ENCODE peak calls at places on chromosomes 3 and 15, in six cellular contexts. One of them, this sample, is unnamed.

GRCh38 chr3:114213262-114213668 is 24.1 kb downstream of the ZNF80 start:
- DNase-seq in HCT116: no peak
- DNase-seq in K562: no peak
- DNase-seq in HepG2: no peak
- DNase-seq in GM12878: no peak
- DNase-seq in H1: no peak
- DNase-seq in this sample: peak

GRCh38 chr15:69579950-69580618 is 127.5 kb downstream of the RPLP1 start:
- DNase-seq in HCT116: no peak
- DNase-seq in K562: no peak
- DNase-seq in HepG2: peak
- DNase-seq in GM12878: no peak
- DNase-seq in H1: no peak
- DNase-seq in this sample: no peak

GRCh38 chr3:100754563-100755334 is 45.5 kb downstream of the TFG start:
- DNase-seq in HCT116: no peak
- DNase-seq in K562: no peak
- DNase-seq in HepG2: no peak
- DNase-seq in GM12878: no peak
- DNase-seq in H1: no peak
- DNase-seq in this sample: peak

GRCh38 chr3:187997490-187997889 is 156.5 kb upstream of the LPP start:
- DNase-seq in HCT116: no peak
- DNase-seq in K562: no peak
- DNase-seq in HepG2: no peak
- DNase-seq in GM12878: no peak
- DNase-seq in H1: no peak
- DNase-seq in this sample: no peak

GRCh38 chr3:110821586-110821985 is 250.0 kb upstream of the NECTIN3 start:
- DNase-seq in HCT116: no peak
- DNase-seq in K562: no peak
- DNase-seq in HepG2: no peak
- DNase-seq in GM12878: no peak
- DNase-seq in H1: no peak
- DNase-seq in this sample: no peak

GRCh38 chr3:9866639-9867038 is 13.4 kb downstream of the CIDEC start:
- DNase-seq in HCT116: no peak
- DNase-seq in K562: no peak
- DNase-seq in HepG2: no peak
- DNase-seq in GM12878: no peak
- DNase-seq in H1: no peak
- DNase-seq in this sample: no peak

GRCh38 chr15:74261685-74262084 is 25.6 kb downstream of the CCDC33 start:
- DNase-seq in HCT116: no peak
- DNase-seq in K562: no peak
- DNase-seq in HepG2: no peak
- DNase-seq in GM12878: no peak
- DNase-seq in H1: no peak
- DNase-seq in this sample: no peak

GRCh38 chr15:72584006-72584405 is 70.5 kb upstream of the GOLGA6B start:
- DNase-seq in HCT116: no peak
- DNase-seq in K562: no peak
- DNase-seq in HepG2: no peak
- DNase-seq in GM12878: no peak
- DNase-seq in H1: no peak
- DNase-seq in this sample: no peak

GRCh38 chr3:48397767-48398681 is 26.0 kb downstream of the FBXW12 start:
- DNase-seq in HCT116: no peak
- DNase-seq in K562: no peak
- DNase-seq in HepG2: no peak
- DNase-seq in GM12878: no peak
- DNase-seq in H1: peak
- DNase-seq in this sample: no peak

GRCh38 chr3:168467085-168467714 is 371.5 kb upstream of the GOLIM4 start:
- DNase-seq in HCT116: no peak
- DNase-seq in K562: no peak
- DNase-seq in HepG2: no peak
- DNase-seq in GM12878: peak
- DNase-seq in H1: no peak
- DNase-seq in this sample: peak

GRCh38 chr3:98900265-98901031 is 1.0 kb downstream of the DCBLD2 start:
- DNase-seq in HCT116: no peak
- DNase-seq in K562: no peak
- DNase-seq in HepG2: no peak
- DNase-seq in GM12878: no peak
- DNase-seq in H1: no peak
- DNase-seq in this sample: peak

GRCh38 chr15:66369773-66370651 is 13.5 kb upstream of the TIPIN start:
- DNase-seq in HCT116: no peak
- DNase-seq in K562: peak
- DNase-seq in HepG2: no peak
- DNase-seq in GM12878: peak
- DNase-seq in H1: no peak
- DNase-seq in this sample: peak

GRCh38 chr15:90592144-90592887 is 62.6 kb downstream of the CRTC3 start:
- DNase-seq in HCT116: no peak
- DNase-seq in K562: peak
- DNase-seq in HepG2: peak
- DNase-seq in GM12878: no peak
- DNase-seq in H1: no peak
- DNase-seq in this sample: no peak

GRCh38 chr15:46089438-46090044 is 454.7 kb downstream of the SQOR start:
- DNase-seq in HCT116: no peak
- DNase-seq in K562: no peak
- DNase-seq in HepG2: no peak
- DNase-seq in GM12878: no peak
- DNase-seq in H1: no peak
- DNase-seq in this sample: peak

GRCh38 chr3:191260431-191261303 is 61.6 kb downstream of the OSTN start:
- DNase-seq in HCT116: no peak
- DNase-seq in K562: no peak
- DNase-seq in HepG2: no peak
- DNase-seq in GM12878: no peak
- DNase-seq in H1: no peak
- DNase-seq in this sample: no peak

GRCh38 chr3:39192490-39193092 is at the start of gene XIRP1:
- DNase-seq in HCT116: no peak
- DNase-seq in K562: no peak
- DNase-seq in HepG2: no peak
- DNase-seq in GM12878: no peak
- DNase-seq in H1: no peak
- DNase-seq in this sample: no peak

GRCh38 chr15:68614621-68615035 is 35.8 kb downstream of the CORO2B start:
- DNase-seq in HCT116: no peak
- DNase-seq in K562: no peak
- DNase-seq in HepG2: no peak
- DNase-seq in GM12878: no peak
- DNase-seq in H1: peak
- DNase-seq in this sample: no peak

GRCh38 chr15:88375234-88375926 is 91.8 kb downstream of the MRPL46 start:
- DNase-seq in HCT116: no peak
- DNase-seq in K562: peak
- DNase-seq in HepG2: no peak
- DNase-seq in GM12878: no peak
- DNase-seq in H1: peak
- DNase-seq in this sample: no peak

GRCh38 chr3:50562866-50563265 is 4.7 kb downstream of the C3orf18 start:
- DNase-seq in HCT116: no peak
- DNase-seq in K562: no peak
- DNase-seq in HepG2: no peak
- DNase-seq in GM12878: no peak
- DNase-seq in H1: no peak
- DNase-seq in this sample: no peak

GRCh38 chr3:186361246-186361611 is 805 bp downstream of the DGKG start:
- DNase-seq in HCT116: no peak
- DNase-seq in K562: no peak
- DNase-seq in HepG2: no peak
- DNase-seq in GM12878: no peak
- DNase-seq in H1: no peak
- DNase-seq in this sample: no peak

GRCh38 chr3:186361612-186362408 is at the start of gene DGKG:
- DNase-seq in HCT116: no peak
- DNase-seq in K562: no peak
- DNase-seq in HepG2: no peak
- DNase-seq in GM12878: no peak
- DNase-seq in H1: peak
- DNase-seq in this sample: no peak

GRCh38 chr3:186360779-186361178 is 1.3 kb downstream of the DGKG start:
- DNase-seq in HCT116: no peak
- DNase-seq in K562: no peak
- DNase-seq in HepG2: no peak
- DNase-seq in GM12878: no peak
- DNase-seq in H1: peak
- DNase-seq in this sample: no peak

GRCh38 chr3:186362988-186363387 is 954 bp upstream of the DGKG start:
- DNase-seq in HCT116: no peak
- DNase-seq in K562: no peak
- DNase-seq in HepG2: no peak
- DNase-seq in GM12878: no peak
- DNase-seq in H1: no peak
- DNase-seq in this sample: no peak

DNA sequence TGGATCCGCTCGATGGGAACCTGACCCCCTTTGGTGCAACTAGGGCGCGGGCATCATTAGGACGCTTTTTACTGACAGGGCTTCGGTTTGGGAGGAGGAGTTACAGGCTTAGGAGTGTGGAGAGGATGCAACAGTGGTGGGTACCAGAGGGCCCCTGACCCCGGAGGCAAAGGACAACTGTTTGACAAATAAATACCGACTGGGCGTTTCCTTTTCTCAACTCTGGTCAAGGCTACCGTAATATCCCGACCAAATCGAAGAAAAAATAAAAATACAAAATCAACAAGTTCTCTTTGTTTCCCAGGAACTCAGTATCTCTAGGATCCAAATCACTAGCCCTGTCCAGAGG is 349 bp upstream of the DGKG start:
- DNase-seq in HCT116: no peak
- DNase-seq in K562: no peak
- DNase-seq in HepG2: peak
- DNase-seq in GM12878: no peak
- DNase-seq in H1: no peak
- DNase-seq in this sample: no peak
- TF ChIP-seq EZH2 in HCT116: no peak
- TF ChIP-seq EZH2 in K562: no peak
- TF ChIP-seq EZH2 in HepG2: no peak
- TF ChIP-seq EZH2 in GM12878: no peak
- TF ChIP-seq EZH2 in H1: no peak
- TF ChIP-seq EZH2 in this sample: no peak

DNA sequence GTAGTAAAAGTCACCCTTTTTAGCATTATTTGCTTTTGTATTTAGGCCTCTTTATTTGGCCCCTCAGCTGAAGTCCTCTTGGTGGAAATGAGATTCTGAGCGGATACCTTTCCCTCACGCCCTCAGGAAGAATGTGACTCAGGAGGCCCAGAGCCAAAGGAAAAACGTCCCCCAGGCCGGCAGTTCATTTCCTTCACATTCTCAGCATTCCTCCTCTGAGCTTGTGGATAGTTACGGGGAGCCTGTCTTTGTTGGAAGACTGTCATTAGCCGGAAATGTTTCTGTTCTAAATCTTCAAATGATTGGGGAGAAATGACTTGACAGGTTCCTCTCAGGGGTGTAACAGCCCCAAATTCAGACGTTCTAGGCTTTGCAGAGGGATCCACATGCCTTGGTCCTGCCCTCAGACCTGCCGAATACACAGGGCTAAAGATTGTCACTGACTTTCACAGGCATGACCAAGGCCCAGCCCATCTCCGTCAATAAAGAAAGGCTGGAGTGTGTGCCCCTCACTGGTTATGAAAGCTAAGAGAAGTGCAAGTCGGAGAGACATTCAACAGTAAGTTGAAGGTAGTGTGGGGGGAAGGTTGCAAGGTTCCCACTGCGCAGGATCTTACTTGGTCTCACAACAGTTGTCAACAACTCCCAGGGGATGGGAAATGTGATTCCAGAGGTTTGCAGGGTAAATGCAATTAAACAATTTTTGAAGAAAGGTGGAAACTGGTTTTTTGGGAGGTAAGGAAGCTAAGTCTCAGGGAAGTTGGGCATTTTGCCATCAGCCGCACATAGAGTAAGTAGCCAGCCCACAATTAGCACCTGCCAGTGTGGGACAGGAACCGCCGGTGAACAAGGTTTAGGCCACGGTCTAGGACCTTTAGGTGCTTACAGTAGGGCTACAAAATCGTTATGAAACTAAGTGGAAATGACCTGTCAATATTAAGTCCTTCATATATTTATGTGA is 39.7 kb upstream of the MYZAP start:
- DNase-seq in HCT116: peak
- DNase-seq in K562: no peak
- DNase-seq in HepG2: peak
- DNase-seq in GM12878: no peak
- DNase-seq in H1: no peak
- DNase-seq in this sample: peak
- TF ChIP-seq MAX in HCT116: peak
- TF ChIP-seq MAX in K562: no peak
- TF ChIP-seq MAX in HepG2: no peak
- TF ChIP-seq MAX in GM12878: no peak
- TF ChIP-seq MAX in H1: no peak
- TF ChIP-seq MAX in this sample: no peak

DNA sequence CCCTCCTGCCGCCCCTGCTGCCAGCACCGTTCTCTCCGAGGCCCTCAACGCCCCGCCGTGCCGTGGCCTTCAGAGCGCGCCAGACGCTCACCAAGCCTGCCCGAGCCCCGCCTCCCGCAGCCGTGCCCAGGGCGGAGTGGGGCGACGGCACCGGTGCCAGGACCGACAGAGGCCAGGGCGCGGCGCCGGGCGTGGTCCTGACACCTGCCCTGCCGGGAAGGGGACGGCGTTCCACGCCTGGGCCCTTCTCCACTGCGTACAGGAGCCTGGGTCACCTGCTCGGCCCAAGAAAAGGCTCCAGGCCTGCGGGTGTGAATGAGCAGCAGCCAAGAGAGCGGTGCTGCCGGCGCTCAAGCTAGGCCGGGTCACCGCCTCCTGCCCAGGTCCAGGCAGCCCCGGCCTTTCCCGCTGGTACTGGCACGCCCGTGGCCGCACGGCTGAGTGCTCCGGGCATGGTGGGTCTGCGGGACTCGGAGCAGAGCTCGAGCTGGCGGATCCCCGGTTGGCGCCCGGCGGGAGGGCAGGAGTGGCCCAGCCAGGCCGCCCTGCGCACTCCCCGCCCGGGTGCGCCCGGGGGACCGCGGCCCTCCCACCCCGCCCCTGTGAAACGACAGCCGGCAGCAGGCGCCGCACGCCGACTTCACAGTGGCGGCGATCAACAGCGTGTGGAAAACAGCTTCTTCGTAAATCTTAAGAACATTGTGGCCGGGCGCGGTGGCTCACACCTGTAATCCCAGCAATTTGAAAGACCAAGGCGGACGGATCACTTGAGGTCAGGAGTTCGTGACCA is 4.2 kb downstream of the OCA2 start:
- DNase-seq in HCT116: no peak
- DNase-seq in K562: no peak
- DNase-seq in HepG2: no peak
- DNase-seq in GM12878: no peak
- DNase-seq in H1: peak
- DNase-seq in this sample: no peak
- TF ChIP-seq EZH2 in HCT116: no peak
- TF ChIP-seq EZH2 in K562: no peak
- TF ChIP-seq EZH2 in HepG2: no peak
- TF ChIP-seq EZH2 in GM12878: no peak
- TF ChIP-seq EZH2 in H1: no peak
- TF ChIP-seq EZH2 in this sample: peak

GRCh38 chr15:80265021-80265420 is 13.0 kb upstream of the CTXND1 start:
- DNase-seq in HCT116: no peak
- DNase-seq in K562: no peak
- DNase-seq in HepG2: no peak
- DNase-seq in GM12878: no peak
- DNase-seq in H1: no peak
- DNase-seq in this sample: no peak
- TF ChIP-seq MAX in HCT116: no peak
- TF ChIP-seq MAX in K562: no peak
- TF ChIP-seq MAX in HepG2: no peak
- TF ChIP-seq MAX in GM12878: no peak
- TF ChIP-seq MAX in H1: no peak
- TF ChIP-seq MAX in this sample: no peak

This sample was measured in endothelial cell of umbilical vein.